ENCODE peak calls at places on chromosomes 1 and 21, in eight cellular contexts. C is GM23338, J is PC-3, W is neural progenitor cell, L is OCI-LY7, H is MM.1S, U is SK-N-SH, V is HCT116. Y is an unnamed sample.

GRCh38 chr21:28442624-28443023 is 550.1 kb downstream of the LTN1 start:
- DNase-seq in U (no peak), J (peak), V (no peak), L (no peak), H (no peak), C (no peak), W (no peak), Y (no peak)

GRCh38 chr1:116365353-116365780 is 7.7 kb upstream of the ATP1A1 start:
- DNase-seq in C (no peak), J (no peak), L (no peak), U (peak), H (no peak), V (no peak), W (no peak), Y (no peak)

GRCh38 chr1:7591565-7591964 is 179.5 kb upstream of the VAMP3 start:
- DNase-seq in V (no peak), H (no peak), C (no peak), W (no peak), U (no peak), L (no peak), J (no peak), Y (no peak)

GRCh38 chr1:58500036-58500435 is 46.5 kb downstream of the OMA1 start:
- DNase-seq in J (no peak), L (no peak), C (no peak), U (no peak), V (no peak), H (no peak), W (no peak), Y (no peak)

GRCh38 chr1:59814180-59814900 is 409 bp upstream of the HOOK1 start:
- DNase-seq in H (peak), C (peak), V (peak), W (peak), U (peak), J (peak), L (no peak), Y (peak)

GRCh38 chr1:202615501-202616354 is 94.5 kb downstream of the SYT2 start:
- DNase-seq in C (no peak), U (peak), L (peak), W (no peak), J (peak), V (no peak), H (peak), Y (no peak)

GRCh38 chr1:229893762-229894444 is 173.1 kb upstream of the GALNT2 start:
- DNase-seq in J (peak), C (no peak), L (no peak), W (no peak), V (no peak), H (no peak), U (peak), Y (no peak)

GRCh38 chr1:13896932-13897331 is 196.9 kb downstream of the PRDM2 start:
- DNase-seq in U (no peak), H (no peak), L (no peak), V (no peak), C (no peak), J (no peak), W (no peak), Y (no peak)

GRCh38 chr1:202623075-202623474 is 87.2 kb downstream of the SYT2 start:
- DNase-seq in V (no peak), C (no peak), L (no peak), W (no peak), J (no peak), U (no peak), H (no peak), Y (peak)

GRCh38 chr1:156709743-156710489 is 4.5 kb upstream of the CRABP2 start:
- DNase-seq in C (no peak), W (peak), L (no peak), J (peak), V (no peak), U (peak), H (no peak), Y (peak)

GRCh38 chr1:6794164-6794563 is 8.9 kb downstream of the CAMTA1 start:
- DNase-seq in C (peak), W (peak), J (peak), V (peak), U (peak), H (peak), L (peak), Y (peak)

GRCh38 chr1:108200627-108201106 is 524 bp upstream of the SLC25A24 start:
- DNase-seq in L (peak), J (peak), U (peak), H (peak), C (peak), V (peak), W (peak), Y (peak)

GRCh38 chr1:61182049-61182448 is 99.7 kb downstream of the NFIA start:
- DNase-seq in W (no peak), L (no peak), J (no peak), U (no peak), V (no peak), H (no peak), C (no peak), Y (peak)

GRCh38 chr1:155191904-155192303 is 15.8 kb downstream of the THBS3 start:
- DNase-seq in U (no peak), H (no peak), L (no peak), C (no peak), W (no peak), J (no peak), V (no peak), Y (no peak)

GRCh38 chr1:244761279-244761678 is 74.2 kb upstream of the COX20 start:
- DNase-seq in L (no peak), H (no peak), U (peak), V (no peak), J (no peak), C (peak), W (no peak), Y (no peak)

GRCh38 chr1:16402742-16403141 is 34.5 kb downstream of the SPATA21 start:
- DNase-seq in H (no peak), U (no peak), V (no peak), L (no peak), J (no peak), C (no peak), W (no peak), Y (no peak)

GRCh38 chr1:62800825-62801306 is 16.9 kb downstream of the ATG4C start:
- DNase-seq in L (peak), U (no peak), V (no peak), W (no peak), H (peak), J (no peak), C (no peak), Y (no peak)

GRCh38 chr1:1616045-1616821 is 933 bp downstream of the MIB2 start:
- DNase-seq in H (peak), C (no peak), V (no peak), J (peak), L (no peak), U (peak), W (peak), Y (peak)

GRCh38 chr1:62283361-62283760 is 35.9 kb downstream of the KANK4 start:
- DNase-seq in C (no peak), W (peak), U (no peak), V (no peak), L (no peak), H (no peak), J (no peak), Y (no peak)

GRCh38 chr1:206075786-206076725 is 23.1 kb downstream of the RHEX start:
- DNase-seq in J (no peak), V (no peak), C (peak), L (no peak), U (no peak), W (no peak), H (no peak), Y (peak)

GRCh38 chr1:99850458-99850974 is 355 bp downstream of the AGL start:
- DNase-seq in V (no peak), W (no peak), L (peak), J (peak), H (no peak), U (no peak), C (no peak), Y (no peak)

GRCh38 chr1:78003070-78003751 is 1.5 kb upstream of the DNAJB4 start:
- DNase-seq in L (peak), V (no peak), J (peak), H (no peak), W (no peak), U (no peak), C (no peak), Y (no peak)

GRCh38 chr1:97138515-97139032 is 417.0 kb downstream of the PTBP2 start:
- DNase-seq in L (no peak), J (no peak), C (no peak), H (no peak), W (no peak), V (no peak), U (no peak), Y (no peak)

GRCh38 chr1:97139512-97139911 is 417.9 kb downstream of the PTBP2 start:
- DNase-seq in V (no peak), W (no peak), L (no peak), U (no peak), C (no peak), J (no peak), H (no peak), Y (no peak)

GRCh38 chr1:97143236-97143882 is 421.8 kb downstream of the PTBP2 start:
- DNase-seq in V (no peak), U (no peak), W (no peak), L (no peak), J (peak), H (no peak), C (no peak), Y (no peak)

GRCh38 chr1:97145321-97145956 is 423.9 kb downstream of the PTBP2 start:
- DNase-seq in H (no peak), V (no peak), U (no peak), L (no peak), J (no peak), C (no peak), W (peak), Y (no peak)

GRCh38 chr1:97144527-97144926 is 422.9 kb downstream of the PTBP2 start:
- DNase-seq in V (no peak), J (peak), W (no peak), U (no peak), H (no peak), L (no peak), C (no peak), Y (no peak)
- H3K27ac ChIP-seq in V (no peak), J (peak), W (no peak), U (peak), H (no peak), L (no peak), C (no peak), Y (no peak)

GRCh38 chr1:83883979-83884378 is 115.0 kb downstream of the TTLL7 start:
- DNase-seq in J (peak), U (no peak), W (no peak), V (no peak), H (no peak), L (no peak), C (no peak), Y (no peak)

GRCh38 chr1:83887483-83887882 is 111.4 kb downstream of the TTLL7 start:
- DNase-seq in V (no peak), W (no peak), U (no peak), H (no peak), J (no peak), L (no peak), C (no peak), Y (no peak)

DNA sequence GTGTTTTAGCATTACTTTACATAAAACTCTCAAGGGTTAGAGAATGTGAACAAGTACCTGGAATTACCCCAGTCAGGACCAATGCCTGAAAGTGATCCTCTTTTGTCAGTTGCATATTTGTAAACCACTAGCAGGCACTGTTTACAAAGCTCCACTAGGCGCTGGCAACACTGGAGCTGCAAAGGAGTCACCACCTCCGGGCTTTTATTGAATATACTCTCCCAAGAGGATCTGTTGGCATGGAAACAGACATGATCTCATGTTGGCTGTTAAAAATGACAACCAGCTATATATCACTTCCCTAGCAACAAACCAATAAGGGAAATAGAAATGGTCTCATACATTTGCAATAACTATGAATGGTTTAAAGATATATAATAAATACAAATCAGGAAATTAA is 116.0 kb downstream of the TTLL7 start:
- DNase-seq in H (no peak), W (peak), C (peak), J (peak), U (no peak), L (peak), V (peak), Y (peak)
- TF ChIP-seq CTCF in H (no peak), W (peak), C (peak), J (peak), U (no peak), L (no peak), V (peak), Y (peak)

DNA sequence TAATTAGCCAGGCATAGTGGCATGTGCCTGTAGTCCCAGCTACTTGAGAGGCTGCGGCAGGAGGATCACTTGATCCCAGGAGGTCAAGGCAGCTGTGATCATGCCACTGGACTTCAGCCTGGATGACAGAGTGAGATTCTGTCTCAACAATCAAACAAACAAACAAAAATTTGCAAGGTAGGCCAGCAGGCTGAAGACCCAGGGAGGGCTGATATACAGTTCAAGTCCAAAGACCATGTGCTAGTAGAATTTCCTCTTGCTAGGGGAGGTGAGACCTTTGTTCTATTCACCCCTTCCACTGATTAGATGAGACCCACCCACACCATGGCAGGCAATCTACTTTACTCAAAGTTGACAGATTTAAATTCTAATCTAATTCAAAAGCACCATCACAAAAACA is 31.2 kb upstream of the CNN3 start:
- DNase-seq in H (no peak), W (no peak), V (no peak), C (no peak), J (no peak), L (no peak), U (no peak), Y (no peak)
- TF ChIP-seq EZH2phosphoT487 in H (no peak), W (no peak), V (no peak), C (no peak), J (no peak), L (no peak), U (no peak), Y (no peak)

GRCh38 chr1:89051300-89051943 is 13.6 kb downstream of the GBP1 start:
- DNase-seq in U (no peak), W (no peak), J (no peak), H (no peak), C (no peak), L (no peak), V (no peak), Y (no peak)
- H3K27ac ChIP-seq in U (no peak), W (no peak), J (no peak), H (no peak), C (no peak), L (no peak), V (no peak), Y (peak)

DNA sequence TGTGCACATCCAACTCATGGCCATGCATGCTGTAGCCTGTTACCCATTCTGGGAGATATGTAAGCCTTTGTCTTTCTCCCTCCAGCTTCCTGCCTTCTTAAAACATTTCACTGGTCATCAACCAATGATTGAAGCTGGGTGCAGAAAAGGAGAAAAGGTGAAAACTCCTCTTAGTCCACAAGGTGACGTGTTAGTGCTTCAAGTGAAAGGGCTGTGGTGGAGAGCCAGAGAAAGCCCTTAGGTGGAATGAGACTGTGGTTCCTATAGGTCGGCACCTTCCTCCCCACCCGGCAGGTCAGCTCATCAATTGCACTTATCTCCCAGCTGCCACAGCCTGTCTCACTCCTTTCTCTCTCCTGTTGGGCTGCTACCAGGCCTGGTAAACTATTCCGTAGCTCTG is 30.4 kb downstream of the ERG start:
- DNase-seq in V (no peak), W (no peak), L (no peak), U (no peak), C (peak), J (no peak), H (no peak), Y (no peak)
- TF ChIP-seq CTCF in V (no peak), W (no peak), L (no peak), U (no peak), C (peak), J (no peak), H (no peak), Y (no peak)

GRCh38 chr1:228454238-228454637 is 32.9 kb upstream of the RNF187 start:
- DNase-seq in L (no peak), U (no peak), C (no peak), W (no peak), H (no peak), V (no peak), J (no peak), Y (no peak)
- TF ChIP-seq EZH2phosphoT487 in L (no peak), U (no peak), C (no peak), W (no peak), H (no peak), V (no peak), J (no peak), Y (no peak)

Y was measured in hepatocyte.